ENCODE peak calls at places on chromosomes 4 and X, in six cellular contexts. F is activated CD4-positive, alpha-beta T cell treated with anti-CD3 and anti-CD28 coated beads, Interleukin-2, amount 10 ng/mL, durations not matched to agents 7 days and 5 days; U is germinal center; X is epithelial cell of prostate; D is RCC 7860; T is Right ventricle myocardium superior. H is an unnamed sample.

GRCh38 chr4:128288689-128289106 is 1.1 kb upstream of the PGRMC2 start:
- DNase-seq in F (peak; percentile 46), U (no peak), X (peak; percentile 56), D (no peak), T (no peak), H (no peak)

GRCh38 chrX:42585842-42586621 is 191.9 kb downstream of the PPP1R2C start:
- DNase-seq in F (no peak), U (no peak), X (no peak), D (no peak), T (no peak), H (no peak)

GRCh38 chrX:47605024-47605423 is 14.6 kb downstream of the SYN1 start:
- DNase-seq in F (no peak), U (no peak), X (no peak), D (no peak), T (no peak), H (no peak)

GRCh38 chr4:84239278-84239845 is 259.7 kb downstream of the NKX6-1 start:
- DNase-seq in F (no peak), U (no peak), X (no peak), D (no peak), T (no peak), H (no peak)

GRCh38 chr4:156557962-156558361 is 413.6 kb downstream of the PDGFC start:
- DNase-seq in F (no peak), U (no peak), X (no peak), D (no peak), T (no peak), H (no peak)

GRCh38 chr4:75327804-75328512 is 186.2 kb downstream of the RCHY1 start:
- DNase-seq in F (no peak), U (no peak), X (no peak), D (no peak), T (peak; percentile 38), H (no peak)

GRCh38 chr4:65508169-65508568 is 162.1 kb downstream of the EPHA5 start:
- DNase-seq in F (no peak), U (no peak), X (peak; percentile 62), D (peak; percentile 88), T (no peak), H (peak; percentile 85)

GRCh38 chrX:97026406-97026805 is 142.7 kb downstream of the RPA4 start:
- DNase-seq in F (no peak), U (no peak), X (no peak), D (no peak), T (no peak), H (no peak)

GRCh38 chr4:40842725-40843401 is 93.1 kb downstream of the NSUN7 start:
- DNase-seq in F (no peak), U (no peak), X (no peak), D (no peak), T (no peak), H (peak; percentile 19)

GRCh38 chrX:63747331-63747730 is 37.7 kb downstream of the ARHGEF9 start:
- DNase-seq in F (no peak), U (no peak), X (no peak), D (no peak), T (no peak), H (peak; percentile 41)

GRCh38 chr4:84050014-84050413 is 449.1 kb downstream of the NKX6-1 start:
- DNase-seq in F (no peak), U (no peak), X (no peak), D (no peak), T (no peak), H (no peak)

GRCh38 chrX:41031256-41031967 is 53.8 kb upstream of the USP9X start:
- DNase-seq in F (no peak), U (no peak), X (no peak), D (no peak), T (no peak), H (no peak)

GRCh38 chrX:150935466-150935865 is 37.0 kb upstream of the CD99L2 start:
- DNase-seq in F (no peak), U (no peak), X (no peak), D (no peak), T (no peak), H (peak; percentile 5)

GRCh38 chr4:94140998-94141397 is 66.7 kb upstream of the SMARCAD1 start:
- DNase-seq in F (no peak), U (no peak), X (no peak), D (no peak), T (no peak), H (no peak)

GRCh38 chr4:122712782-122713181 is 19.7 kb upstream of the BBS12 start:
- DNase-seq in F (no peak), U (no peak), X (no peak), D (no peak), T (no peak), H (no peak)

GRCh38 chr4:73684097-73684496 is 56.3 kb upstream of the CXCL8 start:
- DNase-seq in F (no peak), U (no peak), X (no peak), D (no peak), T (no peak), H (no peak)

GRCh38 chrX:47802589-47802988 is 34.1 kb upstream of the ZNF81 start:
- DNase-seq in F (no peak), U (no peak), X (no peak), D (no peak), T (no peak), H (no peak)

GRCh38 chrX:47771473-47771872 is 65.2 kb upstream of the ZNF81 start:
- DNase-seq in F (no peak), U (no peak), X (no peak), D (no peak), T (no peak), H (no peak)

GRCh38 chr4:52071786-52072552 is 20.9 kb downstream of the SPATA18 start:
- DNase-seq in F (no peak), U (no peak), X (no peak), D (no peak), T (no peak), H (no peak)

GRCh38 chr4:19711871-19712270 is 539.8 kb upstream of the SLIT2 start:
- DNase-seq in F (no peak), U (no peak), X (no peak), D (no peak), T (no peak), H (no peak)

GRCh38 chr4:2341911-2342652 is 76.4 kb downstream of the ZFYVE28 start:
- DNase-seq in F (no peak), U (no peak), X (no peak), D (no peak), T (peak; percentile 13), H (no peak)

GRCh38 chrX:3159995-3160715 is 118.9 kb downstream of the ARSF start:
- DNase-seq in F (no peak), U (no peak), X (no peak), D (no peak), T (no peak), H (no peak)

GRCh38 chrX:2430265-2430825 is 70.4 kb downstream of the DHRSX start:
- DNase-seq in F (no peak), U (no peak), X (no peak), D (no peak), T (peak; percentile 57), H (no peak)